ENCODE peak calls at places on chromosomes 16 and 17, in six cellular contexts. One of them, this sample, is unnamed.
A peak's percentile ranks its signal among the peaks of the same experiment; 100 is the strongest.

GRCh38 chr16:50021509-50021908 is 3.5 kb upstream of the CNEP1R1 start:
- DNase-seq in GM12878: no peak
- DNase-seq in A549: no peak
- DNase-seq in HepG2: peak; percentile 63
- DNase-seq in K562: peak; percentile 41
- DNase-seq in SK-N-SH: no peak
- DNase-seq in this sample: no peak

GRCh38 chr16:24986512-24987303 is 28.5 kb downstream of the ARHGAP17 start:
- DNase-seq in HepG2: peak; percentile 83
- DNase-seq in A549: peak; percentile 31
- DNase-seq in SK-N-SH: no peak
- DNase-seq in K562: peak; percentile 89
- DNase-seq in GM12878: no peak
- DNase-seq in this sample: no peak

GRCh38 chr17:48929812-48930165 is 14.9 kb downstream of the SNF8 start:
- DNase-seq in K562: no peak
- DNase-seq in SK-N-SH: no peak
- DNase-seq in A549: no peak
- DNase-seq in HepG2: no peak
- DNase-seq in GM12878: no peak
- DNase-seq in this sample: no peak

GRCh38 chr17:82274134-82275020 is 877 bp upstream of the CSNK1D start:
- DNase-seq in A549: no peak
- DNase-seq in SK-N-SH: no peak
- DNase-seq in HepG2: no peak
- DNase-seq in K562: no peak
- DNase-seq in GM12878: no peak
- DNase-seq in this sample: no peak

GRCh38 chr16:69240336-69240735 is 53.4 kb downstream of the SNTB2 start:
- DNase-seq in K562: no peak
- DNase-seq in A549: no peak
- DNase-seq in HepG2: no peak
- DNase-seq in GM12878: no peak
- DNase-seq in SK-N-SH: no peak
- DNase-seq in this sample: no peak

GRCh38 chr17:82775033-82775823 is 23.4 kb downstream of the TBCD start:
- DNase-seq in GM12878: no peak
- DNase-seq in HepG2: peak; percentile 51
- DNase-seq in A549: peak; percentile 95
- DNase-seq in K562: peak; percentile 41
- DNase-seq in SK-N-SH: peak; percentile 41
- DNase-seq in this sample: no peak

GRCh38 chr17:44503080-44503842 is at the start of gene GPATCH8:
- DNase-seq in K562: peak; percentile 97
- DNase-seq in HepG2: peak; percentile 97
- DNase-seq in SK-N-SH: peak; percentile 99
- DNase-seq in GM12878: peak; percentile 91
- DNase-seq in A549: peak; percentile 99
- DNase-seq in this sample: peak; percentile 97

GRCh38 chr17:43671075-43671692 is 9.5 kb upstream of the MEOX1 start:
- DNase-seq in HepG2: no peak
- DNase-seq in K562: no peak
- DNase-seq in A549: no peak
- DNase-seq in SK-N-SH: no peak
- DNase-seq in GM12878: peak; percentile 53
- DNase-seq in this sample: no peak

GRCh38 chr17:43900183-43900857 is 7.0 kb downstream of the MPP2 start:
- DNase-seq in K562: peak; percentile 86
- DNase-seq in A549: peak; percentile 100
- DNase-seq in GM12878: no peak
- DNase-seq in SK-N-SH: peak; percentile 98
- DNase-seq in HepG2: peak; percentile 63
- DNase-seq in this sample: peak; percentile 95

GRCh38 chr17:73646409-73647305 is 2.4 kb upstream of the SDK2 start:
- DNase-seq in K562: peak; percentile 20
- DNase-seq in SK-N-SH: peak; percentile 83
- DNase-seq in A549: peak; percentile 54
- DNase-seq in HepG2: peak; percentile 21
- DNase-seq in GM12878: no peak
- DNase-seq in this sample: peak; percentile 66

GRCh38 chr16:57873218-57873617 is 70.9 kb upstream of the KIFC3 start:
- DNase-seq in HepG2: no peak
- DNase-seq in GM12878: no peak
- DNase-seq in SK-N-SH: no peak
- DNase-seq in A549: no peak
- DNase-seq in K562: no peak
- DNase-seq in this sample: peak; percentile 64

GRCh38 chr17:47941998-47942490 is 673 bp downstream of the PNPO start:
- DNase-seq in SK-N-SH: peak; percentile 48
- DNase-seq in A549: no peak
- DNase-seq in HepG2: peak; percentile 71
- DNase-seq in GM12878: no peak
- DNase-seq in K562: peak; percentile 33
- DNase-seq in this sample: no peak

GRCh38 chr16:74451951-74452758 is 30.9 kb upstream of the CLEC18B start:
- DNase-seq in SK-N-SH: no peak
- DNase-seq in HepG2: no peak
- DNase-seq in A549: no peak
- DNase-seq in GM12878: peak; percentile 38
- DNase-seq in K562: no peak
- DNase-seq in this sample: no peak

GRCh38 chr16:820730-821129 is 20.2 kb upstream of the GNG13 start:
- DNase-seq in K562: no peak
- DNase-seq in A549: no peak
- DNase-seq in SK-N-SH: no peak
- DNase-seq in HepG2: no peak
- DNase-seq in GM12878: no peak
- DNase-seq in this sample: no peak

GRCh38 chr17:6231886-6232767 is 161.9 kb downstream of the WSCD1 start:
- DNase-seq in A549: peak; percentile 37
- DNase-seq in HepG2: no peak
- DNase-seq in GM12878: no peak
- DNase-seq in SK-N-SH: no peak
- DNase-seq in K562: no peak
- DNase-seq in this sample: no peak

GRCh38 chr16:85448557-85449194 is 164.4 kb upstream of the GSE1 start:
- DNase-seq in K562: no peak
- DNase-seq in A549: no peak
- DNase-seq in HepG2: peak; percentile 79
- DNase-seq in SK-N-SH: peak; percentile 86
- DNase-seq in GM12878: no peak
- DNase-seq in this sample: no peak

GRCh38 chr17:74148446-74148845 is 55.0 kb upstream of the RPL38 start:
- DNase-seq in A549: no peak
- DNase-seq in GM12878: no peak
- DNase-seq in HepG2: no peak
- DNase-seq in SK-N-SH: no peak
- DNase-seq in K562: no peak
- DNase-seq in this sample: no peak

GRCh38 chr17:73293480-73293911 is 18.3 kb downstream of the CDC42EP4 start:
- DNase-seq in HepG2: no peak
- DNase-seq in K562: no peak
- DNase-seq in A549: no peak
- DNase-seq in SK-N-SH: peak; percentile 22
- DNase-seq in GM12878: no peak
- DNase-seq in this sample: no peak

DNA sequence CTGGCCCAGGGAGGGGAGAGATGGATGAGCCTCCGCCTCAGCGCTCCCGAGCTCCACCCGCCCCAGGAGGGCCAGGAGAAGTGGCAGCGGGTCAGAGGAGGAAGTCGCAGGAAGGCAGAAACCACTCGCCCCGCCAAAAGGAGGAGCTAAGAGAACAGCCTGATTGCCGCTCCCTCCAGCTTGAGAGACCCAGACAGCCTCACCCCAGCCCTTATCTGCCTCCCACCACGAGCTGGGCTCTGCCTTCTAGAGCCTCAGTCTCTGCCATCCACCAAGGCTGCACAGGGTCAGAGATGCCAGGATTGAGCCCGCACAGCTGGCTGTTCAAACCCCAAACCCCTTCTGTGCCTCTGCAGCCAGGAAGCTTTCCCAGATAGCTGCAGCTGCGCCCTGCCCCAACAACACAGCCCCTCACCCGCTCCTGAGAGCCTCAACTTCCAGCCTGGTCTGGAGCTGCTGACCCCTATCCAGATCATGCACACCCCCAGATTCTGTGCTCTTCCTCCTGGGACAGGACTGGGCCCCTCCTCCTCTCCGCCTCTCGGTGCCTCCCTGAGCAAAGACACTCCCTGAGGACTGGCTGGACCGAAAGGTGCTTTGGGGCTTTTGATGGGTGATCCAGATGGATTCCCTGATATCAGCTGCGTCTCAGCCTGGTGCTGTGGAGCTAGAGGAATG is 1.0 kb upstream of the ATP2A3 start:
- DNase-seq in K562: peak; percentile 91
- DNase-seq in A549: peak; percentile 92
- DNase-seq in HepG2: no peak
- DNase-seq in GM12878: peak; percentile 33
- DNase-seq in SK-N-SH: peak; percentile 71
- DNase-seq in this sample: peak; percentile 80
- H3K4me3 ChIP-seq in K562: peak overlapping the region; percentile 73
- H3K4me3 ChIP-seq in A549: peak overlapping the region; percentile 55
- H3K4me3 ChIP-seq in HepG2: no peak overlapping the region
- H3K4me3 ChIP-seq in GM12878: peak overlapping the region; percentile 90
- H3K4me3 ChIP-seq in SK-N-SH: no peak overlapping the region
- H3K4me3 ChIP-seq in this sample: peak overlapping the region; percentile 22

GRCh38 chr17:8072727-8073461 is 14.6 kb downstream of the ALOX12B start:
- DNase-seq in SK-N-SH: peak; percentile 54
- DNase-seq in GM12878: no peak
- DNase-seq in A549: no peak
- DNase-seq in K562: no peak
- DNase-seq in HepG2: no peak
- DNase-seq in this sample: no peak

GRCh38 chr17:8075574-8076342 is 11.8 kb downstream of the ALOX12B start:
- DNase-seq in K562: no peak
- DNase-seq in A549: no peak
- DNase-seq in HepG2: no peak
- DNase-seq in GM12878: no peak
- DNase-seq in SK-N-SH: no peak
- DNase-seq in this sample: no peak

GRCh38 chr17:8075081-8075480 is 12.4 kb downstream of the ALOX12B start:
- DNase-seq in HepG2: no peak
- DNase-seq in GM12878: no peak
- DNase-seq in SK-N-SH: no peak
- DNase-seq in A549: no peak
- DNase-seq in K562: no peak
- DNase-seq in this sample: no peak

GRCh38 chr17:8072339-8072726 is 15.2 kb downstream of the ALOX12B start:
- DNase-seq in A549: no peak
- DNase-seq in GM12878: no peak
- DNase-seq in HepG2: no peak
- DNase-seq in SK-N-SH: no peak
- DNase-seq in K562: no peak
- DNase-seq in this sample: peak; percentile 65

DNA sequence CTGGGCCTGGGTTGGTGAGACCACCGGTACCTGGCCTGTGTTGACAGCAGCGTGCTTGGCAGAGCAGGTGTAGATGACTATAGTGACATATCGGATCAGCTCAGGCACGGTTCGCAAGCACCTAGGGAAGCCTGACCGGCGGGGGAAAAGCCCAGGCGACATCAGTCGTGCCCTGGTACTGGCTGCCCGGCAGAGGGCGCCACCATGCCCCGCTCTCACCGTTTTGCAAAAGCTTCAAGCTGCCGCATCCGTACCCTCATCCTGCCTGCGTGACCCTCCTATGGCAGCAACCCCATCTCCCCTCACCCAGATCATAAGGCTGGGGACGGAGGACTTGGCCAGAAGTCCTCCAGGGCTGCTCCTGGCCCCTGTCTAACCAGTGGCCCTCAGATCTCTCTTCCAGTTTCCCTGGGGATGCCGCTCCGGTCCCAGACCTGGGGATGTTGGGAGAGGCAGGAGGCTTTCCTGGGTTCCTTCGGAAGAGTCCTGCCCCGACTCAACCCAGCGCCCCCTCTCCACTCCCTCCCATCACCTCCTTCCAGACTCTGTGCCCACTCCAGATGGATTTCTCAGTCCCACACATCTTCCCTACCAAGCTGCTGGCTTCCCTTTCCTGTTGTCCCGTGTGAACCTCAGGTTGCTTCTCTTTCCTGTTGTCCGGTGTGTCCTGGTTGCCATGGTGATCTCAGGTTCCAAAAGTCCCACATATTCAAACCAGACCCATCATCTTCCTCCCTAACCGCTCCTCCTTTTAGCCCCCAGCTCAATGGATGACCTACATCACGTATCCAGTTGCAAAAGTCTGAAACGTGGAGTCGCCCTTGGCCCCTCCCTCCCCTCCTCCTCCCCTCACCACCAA is 13.7 kb downstream of the ALOX12B start:
- DNase-seq in A549: peak; percentile 91
- DNase-seq in K562: peak; percentile 76
- DNase-seq in GM12878: no peak
- DNase-seq in HepG2: peak; percentile 32
- DNase-seq in SK-N-SH: peak; percentile 89
- DNase-seq in this sample: no peak
- TF ChIP-seq RFX5 in A549: no peak
- TF ChIP-seq RFX5 in K562: no peak
- TF ChIP-seq RFX5 in GM12878: no peak
- TF ChIP-seq RFX5 in HepG2: no peak
- TF ChIP-seq RFX5 in SK-N-SH: no peak
- TF ChIP-seq RFX5 in this sample: no peak

GRCh38 chr17:56700919-56701420 is 107.5 kb downstream of the NOG start:
- DNase-seq in K562: no peak
- DNase-seq in HepG2: no peak
- DNase-seq in A549: no peak
- DNase-seq in GM12878: no peak
- DNase-seq in SK-N-SH: no peak
- DNase-seq in this sample: no peak

GRCh38 chr17:56694825-56695224 is 101.3 kb downstream of the NOG start:
- DNase-seq in K562: no peak
- DNase-seq in A549: no peak
- DNase-seq in SK-N-SH: no peak
- DNase-seq in HepG2: no peak
- DNase-seq in GM12878: no peak
- DNase-seq in this sample: no peak

GRCh38 chr17:56697190-56697589 is 103.7 kb downstream of the NOG start:
- DNase-seq in HepG2: no peak
- DNase-seq in K562: no peak
- DNase-seq in A549: no peak
- DNase-seq in SK-N-SH: no peak
- DNase-seq in GM12878: no peak
- DNase-seq in this sample: no peak

GRCh38 chr17:56699186-56699895 is 105.8 kb downstream of the NOG start:
- DNase-seq in HepG2: no peak
- DNase-seq in A549: peak; percentile 99
- DNase-seq in SK-N-SH: peak; percentile 38
- DNase-seq in K562: no peak
- DNase-seq in GM12878: no peak
- DNase-seq in this sample: peak; percentile 61
- TF ChIP-seq EP300 in HepG2: no peak
- TF ChIP-seq EP300 in A549: peak; percentile 71
- TF ChIP-seq EP300 in SK-N-SH: no peak
- TF ChIP-seq EP300 in K562: no peak
- TF ChIP-seq EP300 in GM12878: no peak
- TF ChIP-seq EP300 in this sample: no peak

GRCh38 chr16:28188085-28188916 is 23.5 kb downstream of the XPO6 start:
- DNase-seq in HepG2: no peak
- DNase-seq in A549: no peak
- DNase-seq in GM12878: peak; percentile 91
- DNase-seq in K562: no peak
- DNase-seq in SK-N-SH: no peak
- DNase-seq in this sample: no peak
- H3K4me3 ChIP-seq in HepG2: no peak overlapping the region
- H3K4me3 ChIP-seq in A549: no peak overlapping the region
- H3K4me3 ChIP-seq in GM12878: peak overlapping the region; percentile 53
- H3K4me3 ChIP-seq in K562: no peak overlapping the region
- H3K4me3 ChIP-seq in SK-N-SH: no peak overlapping the region
- H3K4me3 ChIP-seq in this sample: no peak overlapping the region

This sample was measured in H1.